ENCODE peak calls at places on chromosomes 5 and 9, in six cellular contexts. One of them, this sample, is unnamed.

GRCh38 chr9:87034891-87035290 is 87.6 kb upstream of the GAS1 start:
- DNase-seq in Calu3: no peak
- DNase-seq in esophagus squamous epithelium: no peak
- DNase-seq in GOT3: no peak
- DNase-seq in 8988T: no peak
- DNase-seq in EH: no peak
- DNase-seq in this sample: no peak

GRCh38 chr5:61468483-61468865 is 136.4 kb downstream of the ZSWIM6 start:
- DNase-seq in Calu3: no peak
- DNase-seq in esophagus squamous epithelium: no peak
- DNase-seq in GOT3: no peak
- DNase-seq in EH: no peak
- DNase-seq in 8988T: no peak
- DNase-seq in this sample: no peak

GRCh38 chr5:171757853-171758535 is 27.6 kb upstream of the SMIM23 start:
- DNase-seq in GOT3: no peak
- DNase-seq in Calu3: peak
- DNase-seq in EH: peak
- DNase-seq in 8988T: no peak
- DNase-seq in esophagus squamous epithelium: no peak
- DNase-seq in this sample: no peak

GRCh38 chr5:111254613-111255012 is 30.4 kb downstream of the CAMK4 start:
- DNase-seq in GOT3: no peak
- DNase-seq in esophagus squamous epithelium: no peak
- DNase-seq in Calu3: peak
- DNase-seq in 8988T: no peak
- DNase-seq in EH: no peak
- DNase-seq in this sample: no peak

GRCh38 chr9:126306071-126306647 is 20.5 kb upstream of the MVB12B start:
- DNase-seq in GOT3: no peak
- DNase-seq in esophagus squamous epithelium: no peak
- DNase-seq in EH: no peak
- DNase-seq in Calu3: no peak
- DNase-seq in 8988T: no peak
- DNase-seq in this sample: no peak

GRCh38 chr9:4937436-4937835 is 47.6 kb upstream of the JAK2 start:
- DNase-seq in EH: no peak
- DNase-seq in Calu3: no peak
- DNase-seq in esophagus squamous epithelium: no peak
- DNase-seq in GOT3: no peak
- DNase-seq in 8988T: no peak
- DNase-seq in this sample: no peak

GRCh38 chr5:68843600-68844342 is 250.0 kb upstream of the SLC30A5 start:
- DNase-seq in esophagus squamous epithelium: no peak
- DNase-seq in GOT3: no peak
- DNase-seq in 8988T: no peak
- DNase-seq in EH: peak
- DNase-seq in Calu3: no peak
- DNase-seq in this sample: no peak

GRCh38 chr5:124343451-124343867 is 403.0 kb downstream of the ZNF608 start:
- DNase-seq in 8988T: no peak
- DNase-seq in Calu3: no peak
- DNase-seq in GOT3: peak
- DNase-seq in EH: peak
- DNase-seq in esophagus squamous epithelium: no peak
- DNase-seq in this sample: no peak

GRCh38 chr5:173925449-173926071 is 37.4 kb downstream of the CPEB4 start:
- DNase-seq in esophagus squamous epithelium: no peak
- DNase-seq in EH: peak
- DNase-seq in Calu3: peak
- DNase-seq in 8988T: peak
- DNase-seq in GOT3: no peak
- DNase-seq in this sample: no peak

GRCh38 chr9:99437145-99437544 is 215.1 kb downstream of the SEC61B start:
- DNase-seq in Calu3: no peak
- DNase-seq in esophagus squamous epithelium: no peak
- DNase-seq in EH: no peak
- DNase-seq in GOT3: no peak
- DNase-seq in 8988T: no peak
- DNase-seq in this sample: no peak

GRCh38 chr5:13985736-13986418 is 41.4 kb upstream of the DNAH5 start:
- DNase-seq in Calu3: peak
- DNase-seq in GOT3: no peak
- DNase-seq in esophagus squamous epithelium: no peak
- DNase-seq in EH: peak
- DNase-seq in 8988T: peak
- DNase-seq in this sample: no peak

GRCh38 chr5:142888469-142889085 is 118.4 kb downstream of the ARHGAP26 start:
- DNase-seq in Calu3: peak
- DNase-seq in 8988T: peak
- DNase-seq in esophagus squamous epithelium: no peak
- DNase-seq in GOT3: no peak
- DNase-seq in EH: peak
- DNase-seq in this sample: no peak

GRCh38 chr5:151097081-151097480 is 16.2 kb upstream of the TNIP1 start:
- DNase-seq in EH: no peak
- DNase-seq in Calu3: no peak
- DNase-seq in 8988T: no peak
- DNase-seq in GOT3: no peak
- DNase-seq in esophagus squamous epithelium: no peak
- DNase-seq in this sample: no peak

GRCh38 chr5:135834639-135835529 is at the start of gene SLC25A48:
- DNase-seq in GOT3: no peak
- DNase-seq in esophagus squamous epithelium: no peak
- DNase-seq in Calu3: peak
- DNase-seq in 8988T: peak
- DNase-seq in EH: peak
- DNase-seq in this sample: no peak

GRCh38 chr9:98804083-98804482 is 3.4 kb upstream of the GALNT12 start:
- DNase-seq in GOT3: no peak
- DNase-seq in Calu3: no peak
- DNase-seq in 8988T: no peak
- DNase-seq in esophagus squamous epithelium: no peak
- DNase-seq in EH: no peak
- DNase-seq in this sample: no peak

GRCh38 chr5:154483654-154484392 is 5.8 kb upstream of the HAND1 start:
- DNase-seq in esophagus squamous epithelium: no peak
- DNase-seq in EH: no peak
- DNase-seq in Calu3: no peak
- DNase-seq in 8988T: no peak
- DNase-seq in GOT3: no peak
- DNase-seq in this sample: no peak

GRCh38 chr5:53099546-53099945 is 10.0 kb downstream of the MOCS2 start:
- DNase-seq in EH: peak
- DNase-seq in GOT3: no peak
- DNase-seq in esophagus squamous epithelium: no peak
- DNase-seq in 8988T: no peak
- DNase-seq in Calu3: no peak
- DNase-seq in this sample: no peak

GRCh38 chr9:133793471-133793870 is 55.3 kb upstream of the SARDH start:
- DNase-seq in esophagus squamous epithelium: no peak
- DNase-seq in EH: no peak
- DNase-seq in 8988T: no peak
- DNase-seq in Calu3: no peak
- DNase-seq in GOT3: no peak
- DNase-seq in this sample: no peak

GRCh38 chr5:33167541-33167940 is 273.2 kb upstream of the TARS1 start:
- DNase-seq in 8988T: no peak
- DNase-seq in esophagus squamous epithelium: no peak
- DNase-seq in GOT3: no peak
- DNase-seq in EH: peak
- DNase-seq in Calu3: no peak
- DNase-seq in this sample: no peak

GRCh38 chr5:6837519-6838110 is 124.4 kb downstream of the TENT4A start:
- DNase-seq in Calu3: peak
- DNase-seq in EH: peak
- DNase-seq in GOT3: no peak
- DNase-seq in esophagus squamous epithelium: no peak
- DNase-seq in 8988T: no peak
- DNase-seq in this sample: no peak

GRCh38 chr9:87829756-87830155 is 52.9 kb upstream of the SPATA31E1 start:
- DNase-seq in Calu3: no peak
- DNase-seq in GOT3: no peak
- DNase-seq in 8988T: no peak
- DNase-seq in EH: peak
- DNase-seq in esophagus squamous epithelium: no peak
- DNase-seq in this sample: no peak

GRCh38 chr9:98774746-98775145 is 21.6 kb downstream of the ANKS6 start:
- DNase-seq in esophagus squamous epithelium: no peak
- DNase-seq in Calu3: no peak
- DNase-seq in 8988T: no peak
- DNase-seq in EH: peak
- DNase-seq in GOT3: no peak
- DNase-seq in this sample: no peak

GRCh38 chr5:81552844-81553569 is 159.1 kb upstream of the ACOT12 start:
- DNase-seq in GOT3: no peak
- DNase-seq in Calu3: peak
- DNase-seq in esophagus squamous epithelium: no peak
- DNase-seq in EH: no peak
- DNase-seq in 8988T: no peak
- DNase-seq in this sample: no peak

GRCh38 chr9:70387663-70388062 is 26.8 kb downstream of the KLF9 start:
- DNase-seq in EH: no peak
- DNase-seq in esophagus squamous epithelium: no peak
- DNase-seq in Calu3: no peak
- DNase-seq in GOT3: no peak
- DNase-seq in 8988T: no peak
- DNase-seq in this sample: no peak

GRCh38 chr5:31049933-31050704 is 143.4 kb upstream of the CDH6 start:
- DNase-seq in EH: peak
- DNase-seq in 8988T: no peak
- DNase-seq in Calu3: no peak
- DNase-seq in GOT3: no peak
- DNase-seq in esophagus squamous epithelium: no peak
- DNase-seq in this sample: no peak

This sample was measured in anterior cingulate cortex.